ENCODE peak calls at places on chromosomes 13 and 19, in seven cellular contexts. Q, L, A, W, F, Y and E are unnamed samples.

GRCh38 chr19:10390652-10391286 is 10.4 kb upstream of the TYK2 start:
- DNase-seq in Q (peak; percentile 91), L (peak; percentile 62), A (peak; percentile 72), W (peak; percentile 81), F (peak; percentile 70), Y (peak; percentile 79), E (peak; percentile 88)

GRCh38 chr13:40438999-40439797 is 227.2 kb downstream of the FOXO1 start:
- DNase-seq in Q (no peak), L (peak; percentile 28), A (peak; percentile 48), W (peak; percentile 56), F (no peak), Y (no peak), E (no peak)

GRCh38 chr19:29620931-29621351 is 14.9 kb downstream of the POP4 start:
- DNase-seq in Q (no peak), L (no peak), A (no peak), W (no peak), F (no peak), Y (no peak), E (peak; percentile 34)

GRCh38 chr19:1857648-1858326 is 5.6 kb downstream of the KLF16 start:
- DNase-seq in Q (peak; percentile 84), L (no peak), A (no peak), W (no peak), F (no peak), Y (no peak), E (no peak)

GRCh38 chr19:13098291-13099072 is 4.2 kb downstream of the LYL1 start:
- DNase-seq in Q (peak; percentile 90), L (peak; percentile 67), A (peak; percentile 65), W (peak; percentile 40), F (no peak), Y (no peak), E (no peak)

GRCh38 chr19:40594657-40595077 is 6.5 kb upstream of the LTBP4 start:
- DNase-seq in Q (no peak), L (no peak), A (no peak), W (no peak), F (no peak), Y (no peak), E (no peak)

GRCh38 chr13:111095031-111095840 is 19.9 kb upstream of the ARHGEF7 start:
- DNase-seq in Q (no peak), L (no peak), A (no peak), W (no peak), F (no peak), Y (no peak), E (no peak)

GRCh38 chr13:26425439-26426358 is 131.8 kb upstream of the WASF3 start:
- DNase-seq in Q (no peak), L (peak; percentile 8), A (peak; percentile 29), W (peak; percentile 3), F (no peak), Y (peak; percentile 48), E (no peak)

GRCh38 chr19:18476507-18477041 is 38.6 kb upstream of the ISYNA1 start:
- DNase-seq in Q (no peak), L (no peak), A (no peak), W (no peak), F (no peak), Y (no peak), E (no peak)

GRCh38 chr13:27455331-27455855 is 5.0 kb upstream of the MTIF3 start:
- DNase-seq in Q (no peak), L (no peak), A (no peak), W (no peak), F (no peak), Y (no peak), E (peak; percentile 21)

GRCh38 chr19:58009666-58010301 is 7.2 kb upstream of the ZNF606 start:
- DNase-seq in Q (no peak), L (peak; percentile 85), A (peak; percentile 83), W (peak; percentile 86), F (peak; percentile 65), Y (peak; percentile 72), E (peak; percentile 19)

GRCh38 chr13:41751277-41751676 is 209.6 kb downstream of the VWA8 start:
- DNase-seq in Q (no peak), L (peak; percentile 51), A (peak; percentile 65), W (peak; percentile 81), F (peak; percentile 73), Y (no peak), E (no peak)

GRCh38 chr19:38932425-38933179 is 1.9 kb downstream of the MRPS12 start:
- DNase-seq in Q (peak; percentile 45), L (peak; percentile 32), A (no peak), W (peak; percentile 68), F (no peak), Y (no peak), E (peak; percentile 72)

GRCh38 chr19:29188289-29188688 is 24.7 kb downstream of the UQCRFS1 start:
- DNase-seq in Q (peak; percentile 10), L (no peak), A (no peak), W (no peak), F (no peak), Y (no peak), E (no peak)

GRCh38 chr19:1265611-1266115 is 3.5 kb upstream of the CIRBP start:
- DNase-seq in Q (peak; percentile 79), L (peak; percentile 62), A (peak; percentile 75), W (peak; percentile 66), F (peak; percentile 81), Y (no peak), E (no peak)

GRCh38 chr13:77698211-77699058 is 948 bp downstream of the SLAIN1 start:
- DNase-seq in Q (peak; percentile 75), L (no peak), A (peak; percentile 16), W (no peak), F (peak; percentile 46), Y (peak; percentile 46), E (peak; percentile 65)

GRCh38 chr19:709965-710714 is 1.4 kb downstream of the PALM start:
- DNase-seq in Q (no peak), L (no peak), A (no peak), W (no peak), F (no peak), Y (no peak), E (no peak)

GRCh38 chr19:10120538-10121198 is 969 bp upstream of the EIF3G start:
- DNase-seq in Q (peak; percentile 76), L (peak; percentile 80), A (no peak), W (peak; percentile 88), F (no peak), Y (no peak), E (no peak)

GRCh38 chr13:30157616-30157993 is 149.7 kb downstream of the KATNAL1 start:
- DNase-seq in Q (no peak), L (no peak), A (no peak), W (no peak), F (no peak), Y (no peak), E (peak; percentile 86)

GRCh38 chr13:95275322-95276118 is 25.7 kb downstream of the ABCC4 start:
- DNase-seq in Q (no peak), L (no peak), A (no peak), W (peak; percentile 44), F (no peak), Y (peak; percentile 34), E (no peak)

DNA sequence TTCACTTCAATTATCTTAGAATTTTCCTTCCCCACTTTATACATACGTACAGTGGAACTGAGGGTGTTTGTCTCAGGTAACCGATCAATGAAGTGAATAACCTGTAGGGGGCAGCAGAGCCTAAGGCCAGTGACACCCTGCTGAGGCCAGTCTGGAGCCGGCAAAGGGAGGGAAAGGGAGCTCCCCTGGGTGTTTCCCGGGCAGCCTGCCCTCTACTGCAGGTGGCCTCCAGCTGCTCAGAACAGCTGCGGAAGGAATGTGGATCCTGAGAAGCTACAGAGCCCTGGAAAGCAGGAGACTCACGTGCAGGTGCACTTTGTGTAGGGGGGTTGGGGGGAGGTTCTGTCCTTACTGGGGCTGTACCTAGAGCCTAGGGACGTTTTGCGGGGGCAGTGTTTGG is 832 bp upstream of the ZNF491 start:
- DNase-seq in Q (peak; percentile 89), L (peak; percentile 76), A (peak; percentile 89), W (peak; percentile 91), F (peak; percentile 91), Y (peak; percentile 93), E (peak; percentile 88)
- H3K4me3 ChIP-seq in Q (no peak overlapping the region), L (no peak overlapping the region), A (peak overlapping the region; percentile 41), W (no peak overlapping the region), F (peak overlapping the region; percentile 80), Y (peak overlapping the region; percentile 84), E (peak overlapping the region; percentile 25)

DNA sequence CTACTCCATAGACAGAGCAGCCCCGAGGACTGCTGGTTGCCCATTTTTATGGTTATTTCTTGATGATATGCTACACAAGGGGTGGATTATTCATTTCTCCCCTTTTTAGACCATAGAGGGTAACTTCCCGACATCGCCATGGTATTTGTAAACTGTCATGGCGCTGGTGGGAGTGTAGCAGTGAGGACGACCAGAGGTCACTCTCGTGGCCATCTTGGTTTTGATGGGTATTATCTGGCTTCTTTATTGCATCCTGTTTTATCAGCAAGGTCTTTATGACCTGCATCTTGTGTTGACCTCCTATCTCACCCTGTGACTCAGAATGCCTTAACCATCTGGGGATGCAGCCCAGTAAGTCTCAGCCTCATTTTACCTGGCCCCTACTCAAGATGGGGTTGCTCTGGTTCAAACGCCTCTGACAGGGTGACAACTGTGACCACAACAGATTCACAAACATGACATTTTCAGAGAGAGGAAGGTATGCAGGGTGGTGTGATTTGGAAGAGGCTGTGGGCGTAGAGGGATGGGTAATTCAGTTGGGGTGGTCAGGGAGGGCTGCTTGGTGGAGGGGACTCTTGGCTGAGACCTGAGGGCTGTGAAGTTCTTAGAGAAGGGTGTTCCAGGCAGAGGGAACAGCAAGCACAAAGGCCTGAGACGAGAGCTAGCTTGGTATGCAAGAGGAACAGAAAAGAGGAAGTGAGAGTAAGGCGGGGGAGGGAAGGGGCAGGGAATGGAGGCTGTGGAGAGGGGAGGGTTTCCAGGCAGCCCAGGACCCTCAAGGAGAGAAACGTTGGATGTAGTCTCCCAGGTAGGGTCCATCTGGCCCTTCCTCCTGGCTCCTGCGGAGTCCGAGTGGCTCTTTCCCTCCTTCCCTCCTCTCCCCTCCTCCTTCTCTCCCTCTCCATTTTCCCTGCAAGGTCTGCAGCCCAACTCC is 23.5 kb downstream of the FAM187B start:
- DNase-seq in Q (peak; percentile 78), L (no peak), A (no peak), W (no peak), F (no peak), Y (no peak), E (peak; percentile 90)
- TF ChIP-seq CTCF in Q (no peak), L (no peak), A (no peak), W (no peak), F (no peak), Y (no peak), E (no peak)

GRCh38 chr19:7923295-7924191 is 2.4 kb downstream of the CTXN1 start:
- DNase-seq in Q (peak; percentile 59), L (no peak), A (peak; percentile 84), W (no peak), F (no peak), Y (no peak), E (no peak)

GRCh38 chr19:7922841-7923205 is 2.7 kb downstream of the SNAPC2 start:
- DNase-seq in Q (no peak), L (no peak), A (no peak), W (no peak), F (no peak), Y (no peak), E (no peak)

GRCh38 chr19:7921302-7921954 is 1.3 kb downstream of the SNAPC2 start:
- DNase-seq in Q (no peak), L (no peak), A (no peak), W (no peak), F (no peak), Y (no peak), E (no peak)

GRCh38 chr19:7920520-7921301 is 573 bp downstream of the SNAPC2 start:
- DNase-seq in Q (peak; percentile 97), L (peak; percentile 98), A (peak; percentile 100), W (peak; percentile 98), F (peak; percentile 100), Y (peak; percentile 100), E (peak; percentile 99)

GRCh38 chr19:7921955-7922840 is 2.1 kb downstream of the SNAPC2 start:
- DNase-seq in Q (no peak), L (no peak), A (no peak), W (no peak), F (no peak), Y (no peak), E (no peak)
- H3K4me3 ChIP-seq in Q (no peak overlapping the region), L (no peak overlapping the region), A (no peak overlapping the region), W (peak overlapping the region; percentile 64), F (no peak overlapping the region), Y (peak overlapping the region; percentile 79), E (no peak overlapping the region)

GRCh38 chr19:31461814-31462539 is 112.7 kb upstream of the TSHZ3 start:
- DNase-seq in Q (no peak), L (no peak), A (no peak), W (peak; percentile 58), F (no peak), Y (no peak), E (no peak)
- TF ChIP-seq CTCF in Q (no peak), L (peak; percentile 11), A (no peak), W (peak; percentile 41), F (no peak), Y (no peak), E (no peak)